ENCODE peak calls at places on chromosomes 12 and 14, in seven cellular contexts. S, J, P, E, C, D and M are unnamed samples.

GRCh38 chr14:103718572-103718971 is 3.0 kb downstream of the ZFYVE21 start:
- DNase-seq in D (no peak), S (no peak), C (no peak), J (no peak), P (peak), E (no peak), M (no peak)

GRCh38 chr14:61444215-61444768 is 122.9 kb downstream of the PRKCH start:
- DNase-seq in P (no peak), D (no peak), C (no peak), J (no peak), S (no peak), E (peak), M (no peak)

GRCh38 chr12:13171921-13172859 is 24.3 kb upstream of the EMP1 start:
- DNase-seq in S (no peak), D (no peak), P (no peak), J (no peak), E (peak), C (peak), M (peak)

GRCh38 chr12:109681986-109682707 is 31.5 kb upstream of the FAM222A start:
- DNase-seq in S (no peak), P (no peak), E (no peak), D (no peak), C (no peak), J (no peak), M (no peak)

GRCh38 chr12:89024580-89024979 is 327.7 kb downstream of the DUSP6 start:
- DNase-seq in S (no peak), P (no peak), E (no peak), D (no peak), C (no peak), J (no peak), M (no peak)

GRCh38 chr12:51389302-51389999 is 1.8 kb downstream of the GALNT6 start:
- DNase-seq in P (no peak), E (peak), J (no peak), D (no peak), C (no peak), S (no peak), M (peak)

GRCh38 chr12:94592080-94592479 is 58.3 kb downstream of the TMCC3 start:
- DNase-seq in C (no peak), P (no peak), D (no peak), E (no peak), J (no peak), S (no peak), M (no peak)

GRCh38 chr12:54329756-54330155 is 4.8 kb downstream of the COPZ1 start:
- DNase-seq in S (no peak), P (no peak), D (no peak), C (no peak), E (no peak), J (peak), M (no peak)

GRCh38 chr12:88400302-88400701 is 180.0 kb downstream of the KITLG start:
- DNase-seq in E (no peak), C (no peak), D (no peak), S (no peak), P (no peak), J (no peak), M (no peak)

GRCh38 chr14:89435527-89436273 is 18.7 kb upstream of the FOXN3 start:
- DNase-seq in J (no peak), S (no peak), C (no peak), E (no peak), D (no peak), P (no peak), M (no peak)

GRCh38 chr12:92039048-92039447 is 106.6 kb downstream of the BTG1 start:
- DNase-seq in D (no peak), E (no peak), C (no peak), S (no peak), P (no peak), J (no peak), M (no peak)

GRCh38 chr12:88153959-88154358 is 11.9 kb downstream of the TMTC3 start:
- DNase-seq in D (no peak), S (peak), J (peak), P (no peak), E (no peak), C (peak), M (no peak)

GRCh38 chr14:24426912-24427536 is 2.4 kb downstream of the CBLN3 start:
- DNase-seq in S (no peak), D (no peak), C (no peak), J (peak), P (no peak), E (peak), M (no peak)

GRCh38 chr12:57817261-57817989 is 1.1 kb downstream of the AVIL start:
- DNase-seq in P (no peak), C (no peak), D (no peak), J (no peak), E (peak), S (no peak), M (no peak)

GRCh38 chr14:74951443-74952194 is 3.8 kb downstream of the PGF start:
- DNase-seq in C (no peak), E (no peak), J (no peak), P (no peak), S (no peak), D (no peak), M (no peak)

GRCh38 chr14:96811985-96812667 is 14.9 kb downstream of the VRK1 start:
- DNase-seq in D (no peak), S (no peak), J (no peak), P (no peak), C (no peak), E (no peak), M (no peak)

GRCh38 chr12:120534203-120534702 is at the start of gene RNF10:
- DNase-seq in P (peak), J (peak), D (peak), E (peak), C (peak), S (peak), M (peak)

GRCh38 chr12:128178971-128179370 is 88.0 kb upstream of the TMEM132C start:
- DNase-seq in S (no peak), P (no peak), D (no peak), J (no peak), C (no peak), E (no peak), M (no peak)

GRCh38 chr12:46901464-46902205 is 75.8 kb upstream of the SLC38A4 start:
- DNase-seq in J (no peak), S (no peak), C (no peak), P (no peak), E (no peak), D (no peak), M (no peak)

GRCh38 chr12:110780448-110780847 is 37.8 kb upstream of the PPP1CC start:
- DNase-seq in E (no peak), D (no peak), C (no peak), S (no peak), J (no peak), P (no peak), M (no peak)

GRCh38 chr14:28102814-28103213 is 663.8 kb upstream of the FOXG1 start:
- DNase-seq in D (no peak), J (no peak), E (no peak), C (no peak), S (no peak), P (no peak), M (peak)

GRCh38 chr12:55706840-55707671 is 648 bp downstream of the ITGA7 start:
- DNase-seq in D (no peak), P (no peak), C (no peak), E (no peak), S (no peak), J (no peak), M (no peak)

GRCh38 chr12:56487448-56488040 is 417 bp downstream of the GLS2 start:
- DNase-seq in P (peak), S (no peak), E (peak), J (peak), D (peak), C (no peak), M (no peak)

GRCh38 chr12:12984119-12984518 is 15.9 kb downstream of the HEBP1 start:
- DNase-seq in E (no peak), J (no peak), D (no peak), C (no peak), S (no peak), P (no peak), M (no peak)

GRCh38 chr12:18522806-18523205 is 215.0 kb downstream of the PLCZ1 start:
- DNase-seq in E (no peak), C (no peak), S (no peak), D (no peak), J (no peak), P (no peak), M (no peak)

GRCh38 chr14:58829594-58829993 is 191.8 kb downstream of the DACT1 start:
- DNase-seq in S (no peak), J (peak), P (no peak), E (no peak), C (peak), D (no peak), M (no peak)

GRCh38 chr14:45426685-45427282 is 173.8 kb upstream of the MIS18BP1 start:
- DNase-seq in C (peak), S (peak), E (no peak), P (no peak), D (no peak), J (peak), M (peak)

GRCh38 chr12:80208081-80208480 is 108.7 kb downstream of the OTOGL start:
- DNase-seq in P (no peak), D (no peak), J (no peak), C (no peak), E (no peak), S (no peak), M (no peak)

GRCh38 chr14:75877292-75877691 is 104.5 kb downstream of the TGFB3 start:
- DNase-seq in J (no peak), E (no peak), S (no peak), D (no peak), P (no peak), C (no peak), M (no peak)

GRCh38 chr12:90102957-90103652 is 394.5 kb upstream of the ATP2B1 start:
- DNase-seq in E (peak), J (peak), P (no peak), D (peak), C (peak), S (peak), M (no peak)

GRCh38 chr14:67416085-67416484 is 4.1 kb upstream of the PLEK2 start:
- DNase-seq in J (no peak), P (no peak), C (no peak), S (no peak), E (no peak), D (peak), M (no peak)

GRCh38 chr14:64723691-64724577 is 19.7 kb downstream of the PLEKHG3 start:
- DNase-seq in S (no peak), C (no peak), J (no peak), E (no peak), D (no peak), P (no peak), M (no peak)

GRCh38 chr12:52081263-52081733 is 1.8 kb downstream of the SMIM41 start:
- DNase-seq in E (no peak), D (no peak), C (no peak), P (no peak), J (no peak), S (no peak), M (no peak)

GRCh38 chr12:29783773-29784666 is at the start of gene TMTC1:
- DNase-seq in D (peak), C (no peak), E (peak), S (no peak), J (no peak), P (peak), M (peak)
- TF ChIP-seq POLR2A in D (no peak), C (no peak), E (no peak), S (no peak), J (no peak), P (peak), M (peak)

GRCh38 chr14:94614802-94615201 is 2.6 kb downstream of the SERPINA3 start:
- DNase-seq in J (no peak), S (no peak), D (no peak), C (no peak), P (no peak), E (no peak), M (no peak)

GRCh38 chr14:94611179-94611578 is 1.0 kb upstream of the SERPINA3 start:
- DNase-seq in C (no peak), J (no peak), E (no peak), D (no peak), P (no peak), S (no peak), M (no peak)

GRCh38 chr14:94612580-94613554 is 676 bp downstream of the SERPINA3 start:
- DNase-seq in P (peak), C (no peak), J (peak), D (peak), E (no peak), S (no peak), M (no peak)

GRCh38 chr14:94613720-94614644 is 1.8 kb downstream of the SERPINA3 start:
- DNase-seq in S (no peak), J (no peak), D (no peak), P (no peak), C (no peak), E (no peak), M (no peak)

GRCh38 chr14:94612174-94612573 is at the start of gene SERPINA3:
- DNase-seq in D (peak), C (no peak), P (no peak), S (no peak), E (no peak), J (peak), M (no peak)
- TF ChIP-seq POLR2A in D (no peak), C (no peak), P (no peak), S (no peak), E (no peak), J (peak), M (no peak)

GRCh38 chr12:6869049-6870021 is 2.0 kb downstream of the TPI1 start:
- DNase-seq in E (peak), J (peak), C (peak), D (peak), S (peak), P (peak), M (peak)
- TF ChIP-seq POLR2A in E (no peak), J (no peak), C (peak), D (no peak), S (no peak), P (no peak), M (no peak)

DNA sequence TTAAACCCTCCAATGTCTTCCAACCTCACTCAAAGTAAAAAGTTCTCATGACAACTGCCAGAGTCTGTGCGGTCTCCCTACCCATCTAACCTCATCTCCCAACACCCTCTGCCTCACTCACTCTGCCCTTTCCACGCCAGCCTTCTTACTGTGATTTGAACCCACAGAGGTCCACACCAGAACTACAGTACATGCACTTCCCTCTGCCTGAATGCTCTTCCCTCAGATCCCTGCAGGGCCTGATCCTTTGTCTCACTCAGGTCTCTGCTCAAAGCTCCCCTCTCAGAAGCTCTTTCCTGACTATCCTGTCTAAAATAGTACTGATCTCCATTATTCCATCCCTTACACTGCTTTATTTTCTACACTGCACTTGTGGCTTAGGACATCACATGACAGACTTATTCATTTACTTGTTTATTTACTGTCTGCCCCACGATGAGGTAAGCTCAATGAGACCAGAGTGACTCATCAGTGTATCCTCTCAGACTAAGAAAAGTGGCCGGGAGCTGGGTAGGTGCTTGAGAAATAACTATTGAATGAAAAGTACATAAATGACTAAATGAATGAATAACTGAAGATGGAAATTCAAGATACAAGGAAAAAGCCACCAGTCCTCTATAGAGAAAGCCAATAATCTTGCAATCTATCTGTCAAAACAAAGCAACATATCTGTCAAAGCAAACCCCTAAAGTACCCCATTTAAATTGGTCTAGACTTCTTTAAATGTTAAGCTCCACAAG is 17.1 kb downstream of the POMT2 start:
- DNase-seq in S (peak), J (peak), D (no peak), C (peak), E (no peak), P (no peak), M (peak)
- TF ChIP-seq POLR2A in S (no peak), J (no peak), D (no peak), C (no peak), E (no peak), P (no peak), M (no peak)

GRCh38 chr12:93314177-93314497 is 63.6 kb upstream of the NUDT4 start:
- DNase-seq in S (no peak), P (no peak), J (no peak), C (no peak), E (no peak), D (no peak), M (no peak)

GRCh38 chr12:93315385-93315906 is 62.3 kb upstream of the NUDT4 start:
- DNase-seq in E (no peak), C (no peak), P (no peak), S (no peak), J (no peak), D (no peak), M (no peak)

GRCh38 chr12:93317227-93317626 is 60.5 kb upstream of the NUDT4 start:
- DNase-seq in P (no peak), E (peak), S (no peak), C (peak), J (peak), D (no peak), M (no peak)

GRCh38 chr12:93316623-93316971 is 61.1 kb upstream of the NUDT4 start:
- DNase-seq in C (no peak), S (no peak), P (no peak), E (no peak), D (no peak), J (no peak), M (no peak)

DNA sequence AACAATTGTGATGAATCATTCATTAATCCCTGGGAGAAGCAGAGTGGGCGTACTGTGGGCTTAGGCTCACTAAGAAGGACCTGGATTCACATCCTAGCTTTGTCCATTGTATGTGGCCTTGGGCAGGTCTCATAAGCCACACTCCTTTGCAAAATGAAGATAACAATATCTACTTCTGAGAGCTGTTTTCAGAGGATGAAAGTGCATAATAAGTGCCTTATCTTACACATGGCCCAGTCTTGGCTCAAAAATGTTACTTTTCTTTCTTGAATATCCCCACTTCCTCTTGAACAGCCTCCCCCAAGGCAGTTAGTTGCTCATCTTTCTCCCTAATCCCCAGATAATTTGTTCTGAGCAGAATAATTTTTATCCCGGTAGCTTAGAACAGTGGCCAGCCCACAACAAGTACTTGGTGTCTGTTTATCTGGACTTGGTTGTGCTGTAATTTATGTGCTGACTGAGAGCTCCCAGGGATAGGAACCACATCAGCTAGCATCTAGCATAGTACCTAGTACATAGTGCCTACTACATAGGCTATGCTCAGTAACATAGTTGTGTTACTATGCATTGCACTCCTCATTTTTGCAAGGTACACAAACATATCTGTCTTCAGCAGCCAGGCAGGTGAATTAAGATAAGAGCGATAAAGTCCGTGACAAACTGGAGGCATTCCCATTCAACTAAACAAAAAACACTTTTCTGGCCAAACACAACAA is 61.7 kb upstream of the NUDT4 start:
- DNase-seq in D (peak), C (no peak), J (no peak), P (no peak), E (no peak), S (no peak), M (no peak)
- TF ChIP-seq POLR2A in D (no peak), C (no peak), J (no peak), P (no peak), E (no peak), S (no peak), M (no peak)

GRCh38 chr14:95313707-95314106 is 6.0 kb downstream of the CLMN start:
- DNase-seq in C (peak), S (no peak), P (peak), E (peak), D (peak), J (peak), M (peak)
- TF ChIP-seq POLR2A in C (no peak), S (no peak), P (no peak), E (no peak), D (no peak), J (no peak), M (no peak)

GRCh38 chr12:113185180-113186032 is at the start of the genes DDX54 and RITA1:
- DNase-seq in C (peak), S (peak), J (peak), D (peak), P (peak), E (peak), M (peak)
- TF ChIP-seq POLR2A in C (peak), S (peak), J (peak), D (no peak), P (peak), E (peak), M (peak)

DNA sequence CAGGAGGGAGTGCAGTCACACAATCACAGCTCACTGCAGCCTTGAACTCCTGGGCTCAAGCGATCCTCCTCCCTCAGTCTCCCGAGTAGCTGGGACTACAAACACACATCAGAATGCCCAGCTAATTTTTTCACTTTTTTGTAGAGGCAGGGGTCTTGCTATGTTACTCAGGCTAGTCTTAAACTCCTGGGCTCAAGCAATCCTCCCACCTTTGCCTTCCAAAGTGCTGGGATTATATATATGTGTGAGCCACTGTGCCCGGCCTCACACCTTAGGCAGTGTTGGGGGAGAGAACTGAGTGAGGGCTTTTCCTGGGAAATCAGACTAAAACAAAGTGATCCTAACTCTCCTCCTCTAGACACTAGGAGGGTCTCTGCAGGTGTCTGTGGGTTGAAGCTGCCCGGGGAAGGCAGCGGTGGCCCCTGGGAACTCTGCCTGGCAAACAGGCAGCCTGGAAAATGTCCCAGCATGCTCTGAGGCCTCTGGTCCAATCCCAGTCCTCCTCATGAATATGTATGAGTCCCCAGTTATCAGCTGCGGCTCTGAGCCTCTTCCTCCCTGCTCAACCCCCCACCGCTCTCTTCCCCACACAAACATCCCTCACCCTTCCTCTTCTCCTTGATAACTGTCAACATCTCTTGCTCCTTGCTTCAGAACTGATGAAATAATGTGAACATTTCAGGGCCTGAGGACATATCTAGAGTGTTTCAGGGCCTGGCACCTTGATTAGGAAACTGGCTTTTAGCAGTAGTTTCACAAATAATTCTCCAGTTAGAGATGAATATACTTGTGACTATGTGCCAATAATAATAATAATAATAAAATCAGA is 7.9 kb upstream of the NAA25 start:
- DNase-seq in P (no peak), D (peak), E (peak), C (peak), J (peak), S (peak), M (peak)
- TF ChIP-seq POLR2A in P (no peak), D (no peak), E (no peak), C (peak), J (peak), S (no peak), M (peak)

GRCh38 chr12:1925125-1925963 is 6.9 kb upstream of the CACNA2D4 start:
- DNase-seq in S (no peak), C (no peak), P (peak), D (no peak), J (no peak), E (no peak), M (no peak)
- TF ChIP-seq POLR2A in S (no peak), C (no peak), P (no peak), D (no peak), J (no peak), E (no peak), M (no peak)